ENCODE peak calls at places on chromosomes 2 and 18, in six cellular contexts. Q, N, Z, C, L and S are unnamed samples.

GRCh38 chr2:37599688-37600525 is 71.5 kb downstream of the CDC42EP3 start:
- DNase-seq in Q (no peak), N (no peak), Z (no peak), C (peak), L (no peak), S (no peak)

GRCh38 chr2:176774768-176775453 is 437.7 kb upstream of the HNRNPA3 start:
- DNase-seq in Q (peak), N (no peak), Z (no peak), C (no peak), L (no peak), S (no peak)

GRCh38 chr2:216302981-216303676 is 69.2 kb downstream of the MARCHF4 start:
- DNase-seq in Q (peak), N (no peak), Z (no peak), C (no peak), L (no peak), S (peak)

GRCh38 chr18:5662586-5663090 is 118.8 kb upstream of the EPB41L3 start:
- DNase-seq in Q (no peak), N (no peak), Z (no peak), C (no peak), L (no peak), S (no peak)

GRCh38 chr2:45323344-45323743 is 287.7 kb downstream of the SRBD1 start:
- DNase-seq in Q (no peak), N (no peak), Z (no peak), C (no peak), L (no peak), S (no peak)

GRCh38 chr2:203688798-203689197 is 17.6 kb upstream of the CD28 start:
- DNase-seq in Q (peak), N (peak), Z (peak), C (no peak), L (peak), S (peak)

GRCh38 chr2:105604938-105605337 is 139.8 kb upstream of the NCK2 start:
- DNase-seq in Q (no peak), N (no peak), Z (no peak), C (no peak), L (no peak), S (no peak)

GRCh38 chr2:48313036-48313877 is 216.7 kb upstream of the STON1 start:
- DNase-seq in Q (no peak), N (no peak), Z (peak), C (peak), L (no peak), S (no peak)

GRCh38 chr2:80304522-80304878 is at the start of gene LRRTM1:
- DNase-seq in Q (peak), N (no peak), Z (no peak), C (no peak), L (no peak), S (no peak)

GRCh38 chr2:72010647-72011355 is 136.9 kb downstream of the CYP26B1 start:
- DNase-seq in Q (no peak), N (no peak), Z (no peak), C (no peak), L (no peak), S (no peak)

GRCh38 chr18:9454061-9454703 is 21.1 kb upstream of the RALBP1 start:
- DNase-seq in Q (peak), N (no peak), Z (no peak), C (no peak), L (no peak), S (no peak)

GRCh38 chr2:192197387-192197786 is 2.7 kb upstream of the TMEFF2 start:
- DNase-seq in Q (peak), N (no peak), Z (no peak), C (no peak), L (no peak), S (peak)

GRCh38 chr2:146853741-146854444 is 990.9 kb upstream of the ACVR2A start:
- DNase-seq in Q (peak), N (no peak), Z (no peak), C (no peak), L (peak), S (peak)

DNA sequence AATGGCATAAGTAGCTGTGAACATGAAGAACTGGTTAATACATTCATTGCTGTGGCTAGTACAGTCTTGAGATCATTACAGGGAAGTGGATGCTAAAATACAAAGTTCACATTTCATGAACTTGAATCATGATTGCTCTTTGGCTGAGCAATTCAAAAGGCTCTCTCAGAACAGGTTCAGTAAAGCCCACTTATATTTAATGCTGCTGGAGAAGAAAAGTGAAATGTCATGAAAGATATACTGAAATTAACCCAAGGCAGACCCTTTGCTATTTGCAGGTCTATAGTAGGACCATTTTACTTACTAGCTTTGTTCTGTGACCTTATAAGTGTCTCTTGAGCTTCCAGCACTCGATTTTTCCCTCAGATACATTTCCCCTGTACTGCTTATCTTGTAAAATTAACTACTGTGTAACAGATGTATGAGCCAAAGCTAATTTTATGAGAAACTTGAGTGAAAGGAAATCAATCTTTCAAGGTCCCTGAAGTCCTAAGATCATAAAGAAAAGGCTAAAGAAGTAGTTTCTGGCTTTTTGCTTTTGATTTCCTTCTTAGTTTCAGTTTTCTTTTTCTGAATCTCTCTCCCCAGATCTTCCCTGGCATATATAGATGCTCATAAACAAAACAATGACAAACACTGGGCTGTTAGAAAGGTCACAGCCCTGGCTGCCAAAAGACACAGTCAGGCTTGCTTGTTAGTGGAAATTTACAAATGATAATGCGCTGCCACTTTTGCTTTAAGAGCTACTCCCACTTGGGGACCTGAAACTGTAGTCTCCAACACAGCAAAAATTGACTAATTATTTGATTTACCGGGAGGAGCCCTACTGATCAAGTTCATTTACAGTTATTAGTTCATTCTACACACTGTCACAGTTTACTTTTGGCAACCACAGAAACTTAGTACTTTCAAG is 132.7 kb upstream of the XPO1 start:
- DNase-seq in Q (peak), N (peak), Z (peak), C (peak), L (no peak), S (peak)
- H3K4me3 ChIP-seq in Q (peak), N (no peak), Z (peak), C (peak), L (no peak), S (peak)

GRCh38 chr2:44087037-44087713 is 81.5 kb upstream of the PPM1B start:
- DNase-seq in Q (peak), N (peak), Z (peak), C (peak), L (peak), S (peak)
- H3K4me3 ChIP-seq in Q (peak), N (no peak), Z (peak), C (peak), L (peak), S (peak)

GRCh38 chr2:88549616-88550292 is 77.5 kb downstream of the EIF2AK3 start:
- DNase-seq in Q (peak), N (no peak), Z (no peak), C (no peak), L (no peak), S (no peak)
- H3K4me3 ChIP-seq in Q (peak), N (no peak), Z (no peak), C (no peak), L (peak), S (peak)

GRCh38 chr2:23349508-23349907 is 35.5 kb upstream of the KLHL29 start:
- DNase-seq in Q (no peak), N (no peak), Z (no peak), C (no peak), L (no peak), S (no peak)

GRCh38 chr2:23354554-23354953 is 30.4 kb upstream of the KLHL29 start:
- DNase-seq in Q (no peak), N (no peak), Z (peak), C (no peak), L (no peak), S (no peak)

GRCh38 chr2:23350792-23351355 is 34.1 kb upstream of the KLHL29 start:
- DNase-seq in Q (no peak), N (no peak), Z (no peak), C (no peak), L (no peak), S (no peak)

GRCh38 chr2:23350026-23350791 is 34.8 kb upstream of the KLHL29 start:
- DNase-seq in Q (peak), N (no peak), Z (no peak), C (no peak), L (no peak), S (peak)

DNA sequence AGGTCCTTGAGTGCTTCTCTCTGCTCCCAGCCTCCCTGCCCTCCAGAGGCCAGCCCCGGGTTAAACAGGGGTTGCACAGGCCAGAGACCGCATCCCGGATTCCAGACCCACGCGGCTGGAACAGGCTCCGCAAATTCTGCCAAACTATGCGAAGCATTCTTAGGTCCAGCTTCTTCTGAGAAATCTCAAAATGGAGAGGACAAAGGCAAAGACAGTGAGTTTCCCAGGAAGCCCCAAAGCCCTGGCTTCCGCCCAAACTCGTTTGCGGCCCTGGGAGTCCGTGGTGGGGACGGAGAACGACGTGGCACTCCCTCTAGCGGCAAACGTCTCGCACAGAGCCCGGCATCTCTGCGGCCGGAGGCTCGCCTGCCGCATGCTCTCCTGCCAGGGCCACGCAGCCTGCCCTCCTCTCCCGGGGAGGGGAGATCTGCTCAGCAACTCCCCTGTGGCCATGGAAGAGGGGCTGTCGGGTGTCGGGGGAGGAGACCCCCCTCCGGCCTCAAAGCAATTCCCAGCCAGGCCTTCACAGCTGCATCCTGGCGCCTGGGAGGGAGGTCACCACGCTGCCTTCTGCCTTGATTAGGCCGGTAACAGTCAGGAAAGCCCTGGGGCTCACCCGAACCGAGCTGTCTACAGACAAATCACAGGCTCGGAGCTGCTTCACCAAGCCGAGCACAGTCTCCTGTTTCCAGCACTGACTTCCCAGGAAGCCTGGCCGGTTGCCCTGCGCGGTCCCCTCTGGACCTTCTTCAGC is 33.4 kb upstream of the KLHL29 start:
- DNase-seq in Q (peak), N (peak), Z (peak), C (peak), L (peak), S (peak)
- H3K4me3 ChIP-seq in Q (no peak), N (no peak), Z (no peak), C (no peak), L (no peak), S (peak)

GRCh38 chr2:178523596-178524134 is 43.4 kb downstream of the PLEKHA3 start:
- DNase-seq in Q (peak), N (no peak), Z (no peak), C (no peak), L (no peak), S (no peak)

GRCh38 chr2:178521304-178522150 is 41.3 kb downstream of the PLEKHA3 start:
- DNase-seq in Q (no peak), N (no peak), Z (no peak), C (no peak), L (no peak), S (no peak)

GRCh38 chr2:178527592-178527991 is 47.3 kb downstream of the PLEKHA3 start:
- DNase-seq in Q (no peak), N (no peak), Z (no peak), C (no peak), L (no peak), S (no peak)

GRCh38 chr2:178526256-178526655 is 46.0 kb downstream of the PLEKHA3 start:
- DNase-seq in Q (no peak), N (no peak), Z (no peak), C (no peak), L (no peak), S (no peak)

DNA sequence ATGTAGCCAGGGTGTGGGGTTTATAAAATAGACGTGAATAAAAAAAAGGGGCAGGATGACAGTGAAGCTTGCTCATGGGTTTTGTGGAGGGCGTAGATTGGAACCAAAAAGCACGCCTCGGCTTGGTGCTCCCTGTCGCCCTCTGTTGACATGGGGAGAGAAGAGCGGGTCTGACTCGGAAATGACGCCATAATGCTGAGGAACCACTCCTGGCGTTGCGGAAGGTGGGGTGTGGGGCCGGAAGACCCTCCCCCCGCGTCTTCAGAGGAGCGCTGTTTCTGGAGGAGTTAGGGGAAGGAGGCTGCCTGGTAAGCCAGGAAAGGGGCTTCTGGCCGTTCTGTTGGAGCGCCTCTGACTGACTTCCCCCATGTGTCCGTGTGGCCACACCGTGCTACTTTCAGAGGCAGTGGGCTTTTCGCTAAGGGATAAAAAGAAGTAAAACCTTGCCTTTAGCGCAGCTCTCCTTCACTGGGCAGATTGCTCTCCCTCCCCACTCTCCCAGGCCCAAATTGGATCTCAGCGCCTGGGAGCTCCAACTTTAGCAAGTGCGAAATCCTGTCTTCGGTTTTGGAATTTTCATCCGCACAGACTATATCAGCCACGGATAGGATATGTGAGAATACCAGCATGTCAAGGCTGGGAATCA is 42.8 kb downstream of the PLEKHA3 start:
- DNase-seq in Q (peak), N (peak), Z (peak), C (peak), L (peak), S (peak)
- H3K4me3 ChIP-seq in Q (peak), N (peak), Z (peak), C (peak), L (peak), S (peak)

GRCh38 chr2:241615522-241616052 is 21.4 kb downstream of the THAP4 start:
- DNase-seq in Q (no peak), N (no peak), Z (no peak), C (no peak), L (no peak), S (no peak)

GRCh38 chr2:241616168-241617125 is 20.5 kb downstream of the THAP4 start:
- DNase-seq in Q (no peak), N (no peak), Z (no peak), C (no peak), L (no peak), S (no peak)

GRCh38 chr2:241618836-241619235 is 18.1 kb downstream of the THAP4 start:
- DNase-seq in Q (no peak), N (no peak), Z (no peak), C (no peak), L (no peak), S (no peak)

GRCh38 chr2:241618296-241618805 is 18.6 kb downstream of the THAP4 start:
- DNase-seq in Q (no peak), N (no peak), Z (peak), C (no peak), L (no peak), S (no peak)

GRCh38 chr2:241617431-241618154 is 19.4 kb downstream of the THAP4 start:
- DNase-seq in Q (no peak), N (no peak), Z (peak), C (peak), L (no peak), S (no peak)
- H3K4me3 ChIP-seq in Q (no peak), N (no peak), Z (peak), C (peak), L (no peak), S (no peak)

GRCh38 chr2:11377915-11378649 is 33.6 kb upstream of the ROCK2 start:
- DNase-seq in Q (no peak), N (no peak), Z (peak), C (no peak), L (no peak), S (no peak)

GRCh38 chr2:11376071-11376470 is 31.6 kb upstream of the ROCK2 start:
- DNase-seq in Q (no peak), N (no peak), Z (no peak), C (no peak), L (no peak), S (no peak)

GRCh38 chr2:11375689-11376027 is 31.2 kb upstream of the ROCK2 start:
- DNase-seq in Q (no peak), N (no peak), Z (no peak), C (no peak), L (no peak), S (no peak)

GRCh38 chr2:11373096-11373495 is 28.7 kb upstream of the ROCK2 start:
- DNase-seq in Q (peak), N (no peak), Z (no peak), C (no peak), L (no peak), S (no peak)

DNA sequence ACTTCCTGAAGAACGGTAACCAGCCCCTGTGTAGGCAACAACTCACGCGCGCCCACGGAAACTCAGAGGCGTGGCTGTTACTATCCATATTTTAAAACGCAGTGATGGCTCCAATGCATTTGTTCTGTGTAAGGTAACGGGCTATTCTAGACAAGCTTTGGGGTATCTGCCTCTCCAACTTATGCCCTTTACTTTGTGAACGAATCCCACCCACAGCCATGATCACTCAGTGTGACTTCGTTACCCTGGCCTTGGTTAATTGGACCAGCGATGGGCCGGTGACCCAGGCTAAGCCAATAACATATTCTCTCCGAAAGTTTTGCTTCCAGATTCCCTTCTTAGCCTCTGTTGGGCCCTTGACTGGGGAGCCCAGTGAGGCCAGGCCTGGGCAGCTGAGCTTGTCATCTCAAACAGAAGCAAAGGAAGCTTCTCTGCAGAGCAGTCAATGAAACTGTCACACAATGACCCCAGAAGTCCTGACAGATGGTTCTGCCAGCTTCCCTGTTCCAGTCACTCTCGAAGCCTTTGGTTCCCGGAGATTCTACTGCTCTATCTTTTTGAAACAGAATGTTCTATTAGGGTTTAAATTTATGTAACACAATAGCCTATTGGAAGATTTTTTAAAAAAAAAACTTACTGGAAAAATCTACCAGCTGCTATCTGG is 30.7 kb upstream of the ROCK2 start:
- DNase-seq in Q (no peak), N (no peak), Z (no peak), C (no peak), L (no peak), S (no peak)
- H3K4me3 ChIP-seq in Q (no peak), N (no peak), Z (no peak), C (no peak), L (no peak), S (no peak)

DNA sequence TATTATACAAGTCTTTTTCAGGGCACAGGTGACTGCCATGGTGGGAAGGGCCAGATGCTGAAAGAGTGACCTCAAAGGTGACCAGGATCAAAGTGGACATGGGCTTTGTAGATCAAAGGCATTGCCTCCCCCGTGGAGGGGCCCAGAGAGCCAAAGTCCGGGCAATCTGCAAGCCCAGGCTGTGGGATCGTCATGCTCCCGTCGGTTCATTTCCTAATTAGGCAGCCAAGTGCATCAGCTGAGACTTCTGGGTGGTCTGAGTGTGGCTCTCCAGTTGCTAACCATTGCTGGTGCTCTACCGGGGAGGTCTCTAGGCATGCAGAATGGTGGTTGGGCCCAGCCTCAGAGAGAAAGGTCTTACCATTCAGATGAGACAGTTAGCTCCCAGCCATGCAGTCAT is 61.6 kb downstream of the TRIB2 start:
- DNase-seq in Q (no peak), N (no peak), Z (no peak), C (no peak), L (no peak), S (no peak)
- H3K4me3 ChIP-seq in Q (no peak), N (no peak), Z (no peak), C (no peak), L (no peak), S (no peak)

GRCh38 chr2:172100080-172101007 is 2.4 kb downstream of the DLX2 start:
- DNase-seq in Q (peak), N (no peak), Z (no peak), C (no peak), L (no peak), S (no peak)
- H3K4me3 ChIP-seq in Q (peak), N (no peak), Z (peak), C (no peak), L (peak), S (peak)

GRCh38 chr2:8531481-8531880 is 150.4 kb upstream of the ID2 start:
- DNase-seq in Q (no peak), N (no peak), Z (no peak), C (no peak), L (no peak), S (no peak)
- H3K4me3 ChIP-seq in Q (no peak), N (no peak), Z (no peak), C (no peak), L (no peak), S (no peak)